ENCODE peak calls at places on chromosomes 13 and 19, in ten cellular contexts. Q is ascending aorta; N is activated gamma-delta T cell; D is kidney glomerular epithelial cell; K is stimulated activated CD8-positive, alpha-beta memory T cell treated with anti-CD3 and anti-CD28 coated beads, Interleukin-12 subunit alpha, Interleukin-12 subunit beta, amount 100 ng/mL, for 4 hours; V is thoracic aorta; G is COLO829; A is CD4-positive, alpha-beta T cell; I is stimulated activated CD4-positive, alpha-beta T cell treated with anti-CD3 and anti-CD28 coated beads, Interleukin-1b, Interleukin-23, amount 100 ng/mL, for 48 hours; T is fibroblast of the aortic adventitia. J is an unnamed sample.

GRCh38 chr13:20624213-20624612 is 57.3 kb downstream of the IFT88 start:
- DNase-seq in Q (no peak), N (no peak), D (no peak), K (no peak), V (no peak), G (no peak), A (no peak), I (no peak), T (no peak), J (no peak)

GRCh38 chr13:87893982-87894527 is 222.9 kb downstream of the SLITRK5 start:
- DNase-seq in Q (no peak), N (no peak), D (no peak), K (no peak), V (no peak), G (no peak), A (no peak), I (no peak), T (no peak), J (no peak)

GRCh38 chr19:4061683-4062575 is 4.8 kb downstream of the ZBTB7A start:
- DNase-seq in Q (no peak), N (no peak), D (no peak), K (no peak), V (no peak), G (no peak), A (no peak), I (no peak), T (no peak), J (no peak)

GRCh38 chr19:47268028-47268427 is 6.7 kb upstream of the INAFM1 start:
- DNase-seq in Q (no peak), N (no peak), D (no peak), K (no peak), V (no peak), G (no peak), A (no peak), I (no peak), T (no peak), J (no peak)

GRCh38 chr19:6056801-6057650 is 53.3 kb downstream of the RFX2 start:
- DNase-seq in Q (peak; percentile 94), N (no peak), D (peak; percentile 97), K (no peak), V (peak; percentile 84), G (no peak), A (no peak), I (no peak), T (peak; percentile 97), J (peak; percentile 97)

GRCh38 chr13:112980441-112980840 is 11.4 kb downstream of the MCF2L start:
- DNase-seq in Q (no peak), N (no peak), D (no peak), K (no peak), V (no peak), G (no peak), A (no peak), I (no peak), T (no peak), J (no peak)

GRCh38 chr13:33787051-33787591 is 30.8 kb upstream of the RFC3 start:
- DNase-seq in Q (no peak), N (no peak), D (no peak), K (no peak), V (no peak), G (peak; percentile 24), A (no peak), I (no peak), T (no peak), J (peak; percentile 22)

GRCh38 chr19:57947088-57947418 is 453 bp downstream of the ZNF256 start:
- DNase-seq in Q (no peak), N (no peak), D (no peak), K (no peak), V (no peak), G (no peak), A (no peak), I (no peak), T (no peak), J (no peak)

GRCh38 chr13:47415048-47415447 is 518.2 kb upstream of the HTR2A start:
- DNase-seq in Q (no peak), N (no peak), D (no peak), K (no peak), V (no peak), G (no peak), A (no peak), I (no peak), T (peak; percentile 56), J (peak; percentile 54)

GRCh38 chr19:33550741-33551140 is 29.1 kb upstream of the PEPD start:
- DNase-seq in Q (no peak), N (no peak), D (no peak), K (no peak), V (no peak), G (no peak), A (no peak), I (no peak), T (no peak), J (no peak)

GRCh38 chr13:112648966-112649690 is 40.7 kb upstream of the ATP11A start:
- DNase-seq in Q (no peak), N (no peak), D (no peak), K (no peak), V (no peak), G (no peak), A (no peak), I (no peak), T (no peak), J (no peak)

GRCh38 chr19:1284979-1285736 is 515 bp upstream of the EFNA2 start:
- DNase-seq in Q (no peak), N (no peak), D (no peak), K (no peak), V (no peak), G (no peak), A (no peak), I (no peak), T (no peak), J (no peak)

GRCh38 chr19:43438291-43439162 is 23.8 kb downstream of the TEX101 start:
- DNase-seq in Q (no peak), N (no peak), D (no peak), K (no peak), V (no peak), G (no peak), A (peak; percentile 10), I (no peak), T (peak; percentile 97), J (peak; percentile 81)

GRCh38 chr13:24617394-24618218 is 62.6 kb upstream of the ATP12A start:
- DNase-seq in Q (no peak), N (no peak), D (no peak), K (no peak), V (no peak), G (no peak), A (no peak), I (no peak), T (no peak), J (no peak)

GRCh38 chr19:40553885-40554857 is 22.5 kb upstream of the SHKBP1 start:
- DNase-seq in Q (no peak), N (no peak), D (no peak), K (no peak), V (no peak), G (no peak), A (no peak), I (no peak), T (no peak), J (no peak)

GRCh38 chr19:49570138-49570856 is 10.1 kb downstream of the NOSIP start:
- DNase-seq in Q (peak; percentile 73), N (no peak), D (peak; percentile 63), K (no peak), V (no peak), G (peak; percentile 97), A (no peak), I (peak; percentile 68), T (peak; percentile 92), J (peak; percentile 69)

GRCh38 chr13:33873251-33873908 is 55.4 kb downstream of the RFC3 start:
- DNase-seq in Q (no peak), N (no peak), D (no peak), K (no peak), V (no peak), G (no peak), A (no peak), I (no peak), T (no peak), J (no peak)

GRCh38 chr19:43776285-43776684 is 4.5 kb downstream of the KCNN4 start:
- DNase-seq in Q (no peak), N (no peak), D (no peak), K (no peak), V (no peak), G (no peak), A (no peak), I (peak; percentile 87), T (no peak), J (no peak)

GRCh38 chr19:47619763-47620162 is 10.8 kb downstream of the BICRA start:
- DNase-seq in Q (no peak), N (no peak), D (no peak), K (no peak), V (no peak), G (no peak), A (no peak), I (no peak), T (peak; percentile 41), J (no peak)

GRCh38 chr19:46955813-46956371 is 63.7 kb upstream of the NPAS1 start:
- DNase-seq in Q (no peak), N (no peak), D (no peak), K (no peak), V (no peak), G (no peak), A (no peak), I (no peak), T (no peak), J (no peak)

GRCh38 chr13:77429320-77430142 is 102.6 kb upstream of the MYCBP2 start:
- DNase-seq in Q (no peak), N (no peak), D (no peak), K (no peak), V (no peak), G (no peak), A (no peak), I (peak; percentile 77), T (no peak), J (no peak)

GRCh38 chr19:30003862-30004261 is 61.8 kb downstream of the URI1 start:
- DNase-seq in Q (no peak), N (no peak), D (peak; percentile 5), K (no peak), V (no peak), G (no peak), A (no peak), I (no peak), T (no peak), J (no peak)

GRCh38 chr13:48749144-48749543 is 95.4 kb downstream of the CYSLTR2 start:
- DNase-seq in Q (no peak), N (no peak), D (no peak), K (no peak), V (no peak), G (no peak), A (no peak), I (no peak), T (peak; percentile 34), J (peak; percentile 19)

GRCh38 chr13:40168425-40169155 is 497.9 kb downstream of the FOXO1 start:
- DNase-seq in Q (no peak), N (no peak), D (no peak), K (no peak), V (no peak), G (peak; percentile 74), A (no peak), I (no peak), T (no peak), J (peak; percentile 58)

GRCh38 chr13:114125589-114125988 is 6.8 kb downstream of the RASA3 start:
- DNase-seq in Q (peak; percentile 57), N (no peak), D (no peak), K (no peak), V (no peak), G (no peak), A (no peak), I (no peak), T (no peak), J (no peak)

GRCh38 chr19:1599460-1599846 is 5.8 kb downstream of the UQCR11 start:
- DNase-seq in Q (no peak), N (no peak), D (no peak), K (no peak), V (no peak), G (no peak), A (no peak), I (no peak), T (no peak), J (no peak)

GRCh38 chr19:58557253-58558065 is 952 bp downstream of the UBE2M start:
- DNase-seq in Q (no peak), N (no peak), D (no peak), K (no peak), V (no peak), G (no peak), A (no peak), I (no peak), T (no peak), J (no peak)

GRCh38 chr13:109000207-109000606 is 370.8 kb downstream of the MYO16 start:
- DNase-seq in Q (no peak), N (no peak), D (no peak), K (no peak), V (no peak), G (no peak), A (no peak), I (no peak), T (no peak), J (no peak)

J was measured in fibroblast of gingiva.